ENCODE peak calls at places on chromosomes 6 and 20, in nine cellular contexts. D is hypothalamus; A is Daoy; B is NCI-H524; X is NCI-H2171 treated with DMSO at 0.1 percent for 48 hours; M is IMR-90; R is stimulated activated CD8-positive, alpha-beta memory T cell treated with anti-CD3 and anti-CD28 coated beads, Interleukin-12 subunit alpha, Interleukin-12 subunit beta, amount 100 ng/mL, for 1 hour; V is ELR; Y is neural crest cell. S is an unnamed sample.

GRCh38 chr20:34459209-34459608 is 57.0 kb upstream of the DYNLRB1 start:
- DNase-seq in X (no peak), R (no peak), V (no peak), A (no peak), B (no peak), M (no peak), D (no peak), Y (no peak), S (no peak)

GRCh38 chr6:151763938-151764680 is 43.4 kb upstream of the ESR1 start:
- DNase-seq in X (peak), A (peak), D (peak), M (peak), Y (peak), V (peak), R (no peak), B (peak), S (peak)

GRCh38 chr6:7035837-7036249 is 71.9 kb upstream of the RREB1 start:
- DNase-seq in X (peak), Y (no peak), M (no peak), D (no peak), A (peak), R (no peak), B (no peak), V (no peak), S (peak)

GRCh38 chr6:22248513-22249308 is 48.1 kb downstream of the PRL start:
- DNase-seq in V (peak), A (peak), Y (no peak), X (no peak), R (no peak), D (no peak), M (peak), B (no peak), S (no peak)

GRCh38 chr6:1658212-1659005 is 48.7 kb downstream of the FOXC1 start:
- DNase-seq in M (no peak), B (no peak), A (no peak), D (no peak), V (no peak), X (no peak), Y (no peak), R (no peak), S (no peak)

GRCh38 chr20:38060536-38060935 is 27.0 kb downstream of the RPRD1B start:
- DNase-seq in B (no peak), V (peak), A (peak), R (no peak), M (peak), X (no peak), Y (no peak), D (no peak), S (no peak)

GRCh38 chr20:63819224-63819917 is 11.7 kb downstream of the ZBTB46 start:
- DNase-seq in V (peak), M (peak), X (no peak), A (no peak), D (no peak), B (no peak), R (no peak), Y (no peak), S (no peak)

GRCh38 chr6:167552961-167553360 is 228.1 kb downstream of the TTLL2 start:
- DNase-seq in X (no peak), R (no peak), M (no peak), B (no peak), V (no peak), Y (no peak), D (no peak), A (no peak), S (no peak)

GRCh38 chr20:42181064-42181463 is 562.9 kb upstream of the CHD6 start:
- DNase-seq in R (no peak), D (no peak), M (no peak), B (peak), A (no peak), X (no peak), Y (no peak), V (no peak), S (no peak)

GRCh38 chr6:137942736-137943135 is 75.7 kb downstream of the TNFAIP3 start:
- DNase-seq in Y (no peak), D (no peak), A (no peak), X (no peak), R (no peak), B (no peak), M (no peak), V (no peak), S (no peak)

GRCh38 chr6:30470968-30471367 is 18.3 kb upstream of the HLA-E start:
- DNase-seq in D (no peak), Y (no peak), V (no peak), B (no peak), M (peak), R (no peak), A (no peak), X (no peak), S (no peak)

GRCh38 chr6:317068-317451 is 24.8 kb downstream of the DUSP22 start:
- DNase-seq in R (no peak), B (no peak), A (no peak), M (no peak), Y (no peak), V (no peak), D (no peak), X (no peak), S (no peak)

GRCh38 chr20:37007898-37008649 is 56.6 kb upstream of the SAMHD1 start:
- DNase-seq in R (peak), V (peak), A (no peak), D (no peak), B (peak), X (no peak), M (peak), Y (no peak), S (peak)

GRCh38 chr20:16111853-16112412 is 461.3 kb downstream of the KIF16B start:
- DNase-seq in X (no peak), R (no peak), D (no peak), B (no peak), M (no peak), V (no peak), Y (no peak), A (no peak), S (no peak)

GRCh38 chr20:22508426-22508825 is 75.9 kb downstream of the FOXA2 start:
- DNase-seq in B (no peak), R (no peak), D (no peak), M (no peak), X (no peak), V (no peak), Y (no peak), A (no peak), S (no peak)

GRCh38 chr6:151440930-151441329 is 11.0 kb downstream of the RMND1 start:
- DNase-seq in V (peak), Y (no peak), R (no peak), A (no peak), D (no peak), B (peak), X (no peak), M (peak), S (no peak)

S was measured in HL-60.